ENCODE peak calls at places on chromosomes 1 and 21, in eight cellular contexts. T is IMR-90; A is CD4-positive, alpha-beta T cell; J is adrenal gland; M is activated B cell treated with CpG ODN at 0.5 μM for 24 hours; V is heart left ventricle; G is hepatocyte; E is GM12865. R is an unnamed sample.
A peak's percentile ranks its signal among the peaks of the same experiment; 100 is the strongest.

GRCh38 chr1:52801011-52801410 is 41.5 kb upstream of the ZYG11A start:
- DNase-seq in T (no peak), A (no peak), J (no peak), M (no peak), V (no peak), G (no peak), E (no peak), R (no peak)

GRCh38 chr21:36692125-36692843 is 6.6 kb upstream of the SIM2 start:
- DNase-seq in T (no peak), A (no peak), J (no peak), M (no peak), V (no peak), G (no peak), E (no peak), R (no peak)

GRCh38 chr1:183651621-183652020 is 1.5 kb downstream of the APOBEC4 start:
- DNase-seq in T (no peak), A (no peak), J (no peak), M (no peak), V (no peak), G (no peak), E (no peak), R (no peak)

GRCh38 chr1:57872913-57873312 is 449.1 kb upstream of the DAB1 start:
- DNase-seq in T (no peak), A (no peak), J (no peak), M (no peak), V (no peak), G (no peak), E (no peak), R (no peak)

GRCh38 chr1:35361638-35362037 is 93.1 kb downstream of the ZMYM4 start:
- DNase-seq in T (no peak), A (no peak), J (no peak), M (no peak), V (no peak), G (no peak), E (no peak), R (no peak)

GRCh38 chr1:65812065-65812464 is 19.4 kb downstream of the PDE4B start:
- DNase-seq in T (peak; percentile 95), A (no peak), J (peak; percentile 40), M (no peak), V (peak; percentile 23), G (no peak), E (peak; percentile 95), R (peak; percentile 90)

GRCh38 chr1:187264995-187265602 is 436.4 kb downstream of the PLA2G4A start:
- DNase-seq in T (peak; percentile 73), A (no peak), J (peak; percentile 23), M (no peak), V (no peak), G (peak; percentile 77), E (peak; percentile 32), R (peak; percentile 75)

GRCh38 chr1:115098979-115099692 is 9.8 kb upstream of the TSPAN2 start:
- DNase-seq in T (peak; percentile 26), A (peak; percentile 71), J (no peak), M (peak; percentile 34), V (peak; percentile 21), G (peak; percentile 78), E (peak; percentile 75), R (peak; percentile 77)

GRCh38 chr1:237041795-237042466 is at the start of gene RYR2:
- DNase-seq in T (no peak), A (no peak), J (no peak), M (no peak), V (peak; percentile 55), G (peak; percentile 70), E (no peak), R (no peak)

GRCh38 chr1:228486596-228487335 is 416 bp upstream of the RNF187 start:
- DNase-seq in T (peak; percentile 86), A (peak; percentile 79), J (peak; percentile 84), M (peak; percentile 65), V (peak; percentile 77), G (peak; percentile 63), E (peak; percentile 94), R (peak; percentile 95)

GRCh38 chr1:55702064-55702463 is 486.9 kb upstream of the USP24 start:
- DNase-seq in T (no peak), A (no peak), J (no peak), M (no peak), V (no peak), G (peak; percentile 46), E (peak; percentile 29), R (no peak)
- TF ChIP-seq CTCF in T (peak; percentile 49), A (peak; percentile 25), J (peak; percentile 66), M (no peak), V (peak; percentile 63), G (peak; percentile 35), E (peak; percentile 83), R (peak; percentile 75)

DNA sequence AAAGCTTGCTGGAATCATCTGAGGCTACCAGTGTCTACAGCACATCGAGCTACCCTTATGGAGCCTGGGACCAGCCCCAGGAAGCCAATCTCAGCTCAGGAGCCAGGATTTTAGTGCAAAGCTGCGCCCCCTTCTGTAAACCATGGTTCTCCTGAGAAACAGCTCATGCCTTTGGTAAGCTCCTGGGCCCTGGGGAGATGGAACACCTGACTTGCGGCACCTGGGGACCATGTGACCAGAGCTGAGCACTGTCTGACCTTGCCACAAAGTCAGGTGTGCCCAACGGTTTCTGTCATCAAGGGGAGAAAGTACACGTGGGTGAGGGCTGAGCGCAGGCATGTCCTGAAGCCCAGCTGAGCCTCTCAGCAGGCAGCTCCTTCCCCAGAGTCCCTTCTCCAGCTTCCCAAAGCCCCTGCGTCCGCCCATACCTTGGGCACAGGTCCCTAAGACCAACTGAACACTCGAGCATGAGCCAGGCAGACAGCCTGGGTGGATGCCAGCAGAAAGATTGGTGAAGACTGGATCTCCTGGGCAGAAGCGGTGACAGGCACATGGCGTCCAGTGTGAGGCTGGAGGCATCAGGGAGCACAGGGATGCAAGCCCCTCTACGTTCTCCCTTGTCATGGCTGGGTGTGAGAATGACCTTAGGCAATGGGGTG is 57.9 kb upstream of the TENT5B start:
- DNase-seq in T (no peak), A (no peak), J (no peak), M (no peak), V (no peak), G (no peak), E (no peak), R (no peak)
- TF ChIP-seq CTCF in T (no peak), A (no peak), J (no peak), M (no peak), V (no peak), G (no peak), E (no peak), R (no peak)

GRCh38 chr1:6579374-6580118 is at the start of gene ZBTB48:
- DNase-seq in T (peak; percentile 95), A (peak; percentile 95), J (peak; percentile 100), M (peak; percentile 95), V (peak; percentile 100), G (peak; percentile 99), E (peak; percentile 97), R (peak; percentile 98)
- TF ChIP-seq CTCF in T (no peak), A (no peak), J (no peak), M (no peak), V (no peak), G (no peak), E (no peak), R (no peak)

GRCh38 chr1:160522136-160522535 is 919 bp downstream of the SLAMF6 start:
- DNase-seq in T (no peak), A (no peak), J (no peak), M (no peak), V (no peak), G (no peak), E (peak; percentile 31), R (no peak)

GRCh38 chr1:160521554-160521953 is 1.5 kb downstream of the SLAMF6 start:
- DNase-seq in T (no peak), A (no peak), J (no peak), M (no peak), V (no peak), G (no peak), E (peak; percentile 47), R (no peak)

GRCh38 chr1:160520582-160520981 is 2.5 kb downstream of the SLAMF6 start:
- DNase-seq in T (no peak), A (no peak), J (no peak), M (no peak), V (no peak), G (no peak), E (no peak), R (no peak)

GRCh38 chr1:160520999-160521398 is 2.1 kb downstream of the SLAMF6 start:
- DNase-seq in T (no peak), A (no peak), J (no peak), M (no peak), V (no peak), G (no peak), E (peak; percentile 69), R (no peak)

GRCh38 chr1:160519542-160520435 is 3.3 kb downstream of the SLAMF6 start:
- DNase-seq in T (no peak), A (no peak), J (no peak), M (no peak), V (no peak), G (peak; percentile 16), E (peak; percentile 75), R (no peak)
- TF ChIP-seq CTCF in T (no peak), A (peak; percentile 15), J (no peak), M (no peak), V (no peak), G (no peak), E (peak; percentile 36), R (no peak)

GRCh38 chr1:51236548-51237312 is 657 bp downstream of the RNF11 start:
- DNase-seq in T (peak; percentile 39), A (peak; percentile 35), J (peak; percentile 62), M (no peak), V (peak; percentile 58), G (peak; percentile 69), E (peak; percentile 26), R (peak; percentile 51)

GRCh38 chr1:51237313-51237700 is 1.2 kb downstream of the RNF11 start:
- DNase-seq in T (no peak), A (no peak), J (no peak), M (no peak), V (no peak), G (no peak), E (no peak), R (no peak)

GRCh38 chr1:51237714-51238403 is 1.8 kb downstream of the RNF11 start:
- DNase-seq in T (peak; percentile 69), A (no peak), J (no peak), M (no peak), V (no peak), G (peak; percentile 30), E (peak; percentile 16), R (peak; percentile 61)

GRCh38 chr1:51234721-51235425 is 1.2 kb upstream of the RNF11 start:
- DNase-seq in T (peak; percentile 33), A (peak; percentile 55), J (peak; percentile 92), M (peak; percentile 61), V (peak; percentile 47), G (peak; percentile 58), E (peak; percentile 95), R (peak; percentile 33)

DNA sequence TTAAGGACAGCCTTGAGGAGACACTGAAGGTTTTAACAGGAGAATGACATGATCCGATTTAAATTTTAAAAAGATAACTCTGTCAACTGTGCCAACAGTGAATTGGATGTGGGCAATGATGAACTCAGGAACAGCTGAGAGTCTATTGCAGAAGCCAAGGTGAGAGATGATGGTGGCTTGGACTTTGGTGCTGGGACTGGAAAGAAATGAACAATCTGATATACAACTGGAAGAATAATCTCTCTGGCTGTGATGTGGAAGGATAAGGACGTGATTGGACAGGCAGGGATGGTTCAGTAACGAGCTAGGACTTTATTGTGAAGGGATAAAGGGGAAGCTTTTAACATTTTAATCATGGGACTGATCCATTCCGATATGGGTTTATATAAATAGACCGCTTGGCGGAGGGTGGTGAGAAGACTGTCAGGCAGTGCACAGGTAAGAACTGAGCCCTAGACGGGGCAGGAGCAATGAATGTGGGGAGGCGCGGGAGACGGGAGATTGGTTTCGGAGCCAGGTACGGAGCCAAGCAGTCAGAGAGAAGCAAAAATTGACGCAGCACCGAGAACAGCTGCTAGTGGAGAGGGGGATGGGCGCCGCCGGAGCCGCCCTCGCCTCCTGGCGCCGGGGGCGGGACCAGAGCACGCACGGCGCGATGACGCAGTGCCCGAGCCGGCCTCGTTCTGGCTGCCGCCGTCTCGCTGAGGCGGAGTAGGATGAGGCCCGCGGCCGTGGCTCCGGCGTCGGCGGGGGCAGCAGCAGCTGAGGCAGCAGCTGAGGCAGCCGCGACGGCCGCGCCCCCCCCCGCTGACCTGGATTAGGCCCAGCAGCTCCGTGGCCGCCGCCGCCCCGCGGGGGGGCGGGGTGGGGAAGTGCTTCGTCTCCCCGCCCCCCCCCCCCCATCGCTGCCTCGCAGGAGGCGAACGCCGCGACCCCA is at the start of gene RNF11:
- DNase-seq in T (peak; percentile 86), A (peak; percentile 89), J (peak; percentile 95), M (peak; percentile 94), V (peak; percentile 95), G (peak; percentile 98), E (peak; percentile 93), R (peak; percentile 90)
- TF ChIP-seq CTCF in T (no peak), A (no peak), J (no peak), M (no peak), V (no peak), G (no peak), E (no peak), R (peak; percentile 1)